ENCODE peak calls at places on chromosomes 5 and 9, in ten cellular contexts. One of them, this sample, is unnamed.

GRCh38 chr5:142008813-142009212 is 4.0 kb downstream of the GNPDA1 start:
- DNase-seq in dorsolateral prefrontal cortex: no peak
- DNase-seq in lung: no peak
- DNase-seq in heart right ventricle: no peak
- DNase-seq in colonic mucosa: no peak
- DNase-seq in AG10803: no peak
- DNase-seq in coronary artery: no peak
- DNase-seq in pancreas: no peak
- DNase-seq in cardiac fibroblast: no peak
- DNase-seq in thoracic aorta: no peak
- DNase-seq in this sample: no peak

GRCh38 chr9:26463841-26464240 is 428.8 kb downstream of the CAAP1 start:
- DNase-seq in cardiac fibroblast: no peak
- DNase-seq in dorsolateral prefrontal cortex: no peak
- DNase-seq in coronary artery: no peak
- DNase-seq in thoracic aorta: no peak
- DNase-seq in pancreas: no peak
- DNase-seq in heart right ventricle: no peak
- DNase-seq in colonic mucosa: no peak
- DNase-seq in lung: no peak
- DNase-seq in AG10803: no peak
- DNase-seq in this sample: no peak

GRCh38 chr5:99694884-99695283 is 766.1 kb upstream of the CHD1 start:
- DNase-seq in thoracic aorta: no peak
- DNase-seq in coronary artery: no peak
- DNase-seq in pancreas: no peak
- DNase-seq in heart right ventricle: no peak
- DNase-seq in dorsolateral prefrontal cortex: no peak
- DNase-seq in lung: no peak
- DNase-seq in AG10803: no peak
- DNase-seq in cardiac fibroblast: no peak
- DNase-seq in colonic mucosa: no peak
- DNase-seq in this sample: no peak

GRCh38 chr9:2087500-2088313 is 72.6 kb downstream of the SMARCA2 start:
- DNase-seq in AG10803: peak; percentile 23
- DNase-seq in lung: no peak
- DNase-seq in pancreas: no peak
- DNase-seq in coronary artery: no peak
- DNase-seq in thoracic aorta: no peak
- DNase-seq in dorsolateral prefrontal cortex: no peak
- DNase-seq in cardiac fibroblast: peak; percentile 70
- DNase-seq in heart right ventricle: no peak
- DNase-seq in colonic mucosa: no peak
- DNase-seq in this sample: peak; percentile 59

GRCh38 chr5:439181-439580 is 3.8 kb upstream of the EXOC3 start:
- DNase-seq in colonic mucosa: no peak
- DNase-seq in cardiac fibroblast: no peak
- DNase-seq in dorsolateral prefrontal cortex: peak; percentile 13
- DNase-seq in AG10803: no peak
- DNase-seq in pancreas: no peak
- DNase-seq in lung: no peak
- DNase-seq in thoracic aorta: no peak
- DNase-seq in heart right ventricle: no peak
- DNase-seq in coronary artery: no peak
- DNase-seq in this sample: no peak

GRCh38 chr9:94899464-94900221 is 173.1 kb downstream of the AOPEP start:
- DNase-seq in dorsolateral prefrontal cortex: no peak
- DNase-seq in lung: no peak
- DNase-seq in pancreas: no peak
- DNase-seq in AG10803: no peak
- DNase-seq in heart right ventricle: peak; percentile 1
- DNase-seq in coronary artery: no peak
- DNase-seq in colonic mucosa: no peak
- DNase-seq in cardiac fibroblast: no peak
- DNase-seq in thoracic aorta: no peak
- DNase-seq in this sample: no peak

GRCh38 chr9:138099803-138100598 is 222.4 kb downstream of the CACNA1B start:
- DNase-seq in heart right ventricle: no peak
- DNase-seq in coronary artery: no peak
- DNase-seq in pancreas: no peak
- DNase-seq in colonic mucosa: peak; percentile 6
- DNase-seq in dorsolateral prefrontal cortex: no peak
- DNase-seq in lung: no peak
- DNase-seq in AG10803: no peak
- DNase-seq in cardiac fibroblast: no peak
- DNase-seq in thoracic aorta: no peak
- DNase-seq in this sample: no peak

GRCh38 chr9:12448246-12448645 is 244.9 kb upstream of the TYRP1 start:
- DNase-seq in thoracic aorta: no peak
- DNase-seq in lung: no peak
- DNase-seq in AG10803: no peak
- DNase-seq in colonic mucosa: no peak
- DNase-seq in heart right ventricle: no peak
- DNase-seq in dorsolateral prefrontal cortex: no peak
- DNase-seq in coronary artery: no peak
- DNase-seq in pancreas: no peak
- DNase-seq in cardiac fibroblast: no peak
- DNase-seq in this sample: no peak

GRCh38 chr9:33184947-33185346 is 17.8 kb upstream of the B4GALT1 start:
- DNase-seq in thoracic aorta: no peak
- DNase-seq in cardiac fibroblast: peak; percentile 64
- DNase-seq in heart right ventricle: no peak
- DNase-seq in lung: no peak
- DNase-seq in dorsolateral prefrontal cortex: no peak
- DNase-seq in coronary artery: no peak
- DNase-seq in pancreas: no peak
- DNase-seq in AG10803: no peak
- DNase-seq in colonic mucosa: peak; percentile 64
- DNase-seq in this sample: no peak

GRCh38 chr5:74212336-74212735 is 428.2 kb downstream of the ENC1 start:
- DNase-seq in heart right ventricle: no peak
- DNase-seq in lung: no peak
- DNase-seq in AG10803: no peak
- DNase-seq in pancreas: no peak
- DNase-seq in coronary artery: no peak
- DNase-seq in thoracic aorta: no peak
- DNase-seq in cardiac fibroblast: peak; percentile 52
- DNase-seq in dorsolateral prefrontal cortex: no peak
- DNase-seq in colonic mucosa: no peak
- DNase-seq in this sample: no peak

GRCh38 chr9:35882265-35882848 is 12.2 kb upstream of the OR13J1 start:
- DNase-seq in AG10803: peak; percentile 74
- DNase-seq in thoracic aorta: peak; percentile 46
- DNase-seq in coronary artery: no peak
- DNase-seq in colonic mucosa: peak; percentile 92
- DNase-seq in cardiac fibroblast: peak; percentile 82
- DNase-seq in pancreas: peak; percentile 84
- DNase-seq in heart right ventricle: peak; percentile 84
- DNase-seq in lung: peak; percentile 83
- DNase-seq in dorsolateral prefrontal cortex: peak; percentile 82
- DNase-seq in this sample: peak; percentile 76

GRCh38 chr5:135847976-135848375 is 13.5 kb downstream of the SLC25A48 start:
- DNase-seq in colonic mucosa: no peak
- DNase-seq in pancreas: no peak
- DNase-seq in cardiac fibroblast: no peak
- DNase-seq in dorsolateral prefrontal cortex: no peak
- DNase-seq in coronary artery: no peak
- DNase-seq in heart right ventricle: no peak
- DNase-seq in thoracic aorta: no peak
- DNase-seq in lung: no peak
- DNase-seq in AG10803: no peak
- DNase-seq in this sample: no peak

GRCh38 chr5:14204011-14204670 is 61.0 kb downstream of the TRIO start:
- DNase-seq in colonic mucosa: no peak
- DNase-seq in coronary artery: no peak
- DNase-seq in cardiac fibroblast: peak; percentile 28
- DNase-seq in lung: no peak
- DNase-seq in AG10803: no peak
- DNase-seq in heart right ventricle: no peak
- DNase-seq in thoracic aorta: no peak
- DNase-seq in pancreas: no peak
- DNase-seq in dorsolateral prefrontal cortex: no peak
- DNase-seq in this sample: no peak

GRCh38 chr5:170393235-170393634 is 4.1 kb upstream of the KCNMB1 start:
- DNase-seq in heart right ventricle: no peak
- DNase-seq in pancreas: no peak
- DNase-seq in AG10803: no peak
- DNase-seq in cardiac fibroblast: no peak
- DNase-seq in thoracic aorta: no peak
- DNase-seq in dorsolateral prefrontal cortex: no peak
- DNase-seq in coronary artery: no peak
- DNase-seq in colonic mucosa: no peak
- DNase-seq in lung: no peak
- DNase-seq in this sample: no peak

GRCh38 chr5:133303298-133303697 is 251.5 kb downstream of the HSPA4 start:
- DNase-seq in heart right ventricle: no peak
- DNase-seq in colonic mucosa: no peak
- DNase-seq in cardiac fibroblast: no peak
- DNase-seq in pancreas: no peak
- DNase-seq in coronary artery: no peak
- DNase-seq in thoracic aorta: no peak
- DNase-seq in AG10803: no peak
- DNase-seq in dorsolateral prefrontal cortex: no peak
- DNase-seq in lung: no peak
- DNase-seq in this sample: no peak
- TF ChIP-seq CTCF in heart right ventricle: no peak
- TF ChIP-seq CTCF in colonic mucosa: no peak
- TF ChIP-seq CTCF in cardiac fibroblast: no peak
- TF ChIP-seq CTCF in pancreas: no peak
- TF ChIP-seq CTCF in coronary artery: no peak
- TF ChIP-seq CTCF in thoracic aorta: no peak
- TF ChIP-seq CTCF in AG10803: no peak
- TF ChIP-seq CTCF in dorsolateral prefrontal cortex: no peak
- TF ChIP-seq CTCF in lung: no peak
- TF ChIP-seq CTCF in this sample: no peak

GRCh38 chr5:36759117-36759516 is 117.5 kb upstream of the NIPBL start:
- DNase-seq in colonic mucosa: no peak
- DNase-seq in cardiac fibroblast: no peak
- DNase-seq in thoracic aorta: no peak
- DNase-seq in heart right ventricle: no peak
- DNase-seq in lung: no peak
- DNase-seq in dorsolateral prefrontal cortex: no peak
- DNase-seq in coronary artery: no peak
- DNase-seq in AG10803: no peak
- DNase-seq in pancreas: no peak
- DNase-seq in this sample: no peak
- H3K4me3 ChIP-seq in colonic mucosa: no peak overlapping the region
- H3K4me3 ChIP-seq in cardiac fibroblast: no peak overlapping the region
- H3K4me3 ChIP-seq in thoracic aorta: no peak overlapping the region
- H3K4me3 ChIP-seq in heart right ventricle: no peak overlapping the region
- H3K4me3 ChIP-seq in lung: no peak overlapping the region
- H3K4me3 ChIP-seq in dorsolateral prefrontal cortex: no peak overlapping the region
- H3K4me3 ChIP-seq in coronary artery: no peak overlapping the region
- H3K4me3 ChIP-seq in AG10803: no peak overlapping the region
- H3K4me3 ChIP-seq in pancreas: no peak overlapping the region
- H3K4me3 ChIP-seq in this sample: no peak overlapping the region

GRCh38 chr5:157267766-157268480 is 2.0 kb downstream of the CYFIP2 start:
- DNase-seq in coronary artery: no peak
- DNase-seq in AG10803: no peak
- DNase-seq in colonic mucosa: no peak
- DNase-seq in lung: no peak
- DNase-seq in pancreas: no peak
- DNase-seq in heart right ventricle: peak; percentile 33
- DNase-seq in dorsolateral prefrontal cortex: no peak
- DNase-seq in cardiac fibroblast: no peak
- DNase-seq in thoracic aorta: no peak
- DNase-seq in this sample: no peak
- TF ChIP-seq CTCF in coronary artery: no peak
- TF ChIP-seq CTCF in AG10803: no peak
- TF ChIP-seq CTCF in colonic mucosa: no peak
- TF ChIP-seq CTCF in lung: no peak
- TF ChIP-seq CTCF in pancreas: no peak
- TF ChIP-seq CTCF in heart right ventricle: peak; percentile 25
- TF ChIP-seq CTCF in dorsolateral prefrontal cortex: no peak
- TF ChIP-seq CTCF in cardiac fibroblast: no peak
- TF ChIP-seq CTCF in thoracic aorta: no peak
- TF ChIP-seq CTCF in this sample: no peak

GRCh38 chr5:156655732-156656131 is 194.4 kb upstream of the PPP1R2B start:
- DNase-seq in cardiac fibroblast: no peak
- DNase-seq in coronary artery: no peak
- DNase-seq in heart right ventricle: no peak
- DNase-seq in dorsolateral prefrontal cortex: no peak
- DNase-seq in colonic mucosa: no peak
- DNase-seq in pancreas: no peak
- DNase-seq in lung: no peak
- DNase-seq in thoracic aorta: no peak
- DNase-seq in AG10803: no peak
- DNase-seq in this sample: no peak
- H3K4me3 ChIP-seq in cardiac fibroblast: no peak overlapping the region
- H3K4me3 ChIP-seq in coronary artery: no peak overlapping the region
- H3K4me3 ChIP-seq in heart right ventricle: no peak overlapping the region
- H3K4me3 ChIP-seq in dorsolateral prefrontal cortex: no peak overlapping the region
- H3K4me3 ChIP-seq in colonic mucosa: no peak overlapping the region
- H3K4me3 ChIP-seq in pancreas: no peak overlapping the region
- H3K4me3 ChIP-seq in lung: no peak overlapping the region
- H3K4me3 ChIP-seq in thoracic aorta: no peak overlapping the region
- H3K4me3 ChIP-seq in AG10803: no peak overlapping the region
- H3K4me3 ChIP-seq in this sample: no peak overlapping the region

DNA sequence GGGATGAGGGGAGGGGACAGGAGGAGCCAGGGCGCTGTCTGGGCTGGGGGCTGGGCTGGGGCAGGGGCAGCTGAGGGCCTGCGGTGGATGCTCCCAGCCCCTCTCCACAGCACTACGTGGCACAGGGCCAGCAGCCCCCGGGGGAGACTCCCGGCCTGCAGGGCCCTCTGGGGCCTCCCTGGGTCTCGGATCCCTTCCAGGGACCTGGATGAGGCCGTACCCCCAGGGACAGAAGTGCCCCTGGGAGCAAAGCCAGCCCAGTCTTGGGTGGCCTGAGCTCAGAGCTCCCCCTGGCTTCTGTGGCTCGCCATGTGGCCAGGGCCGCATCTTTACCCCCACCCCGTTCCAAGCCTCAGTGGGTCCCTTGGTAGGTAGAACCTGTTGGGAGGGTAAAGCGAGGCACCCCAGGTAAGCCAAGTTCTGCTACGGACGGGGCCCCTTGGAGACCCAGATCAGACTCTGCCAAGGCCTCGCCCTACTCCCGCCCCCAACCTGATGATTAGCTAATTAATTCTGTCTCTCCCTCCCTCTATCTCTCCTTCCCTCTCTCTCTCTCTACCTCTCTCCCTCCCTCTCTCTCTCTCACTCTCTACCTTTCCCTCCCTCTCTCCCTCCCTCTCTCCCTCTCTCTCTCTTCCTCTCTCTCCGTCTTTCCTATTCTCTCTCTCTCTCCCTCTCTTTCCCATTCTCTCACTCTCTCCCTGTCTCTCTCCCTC is 24.3 kb downstream of the KCNT1 start:
- DNase-seq in pancreas: no peak
- DNase-seq in AG10803: no peak
- DNase-seq in coronary artery: no peak
- DNase-seq in colonic mucosa: no peak
- DNase-seq in cardiac fibroblast: no peak
- DNase-seq in lung: no peak
- DNase-seq in dorsolateral prefrontal cortex: no peak
- DNase-seq in heart right ventricle: no peak
- DNase-seq in thoracic aorta: no peak
- DNase-seq in this sample: no peak
- TF ChIP-seq CTCF in pancreas: no peak
- TF ChIP-seq CTCF in AG10803: no peak
- TF ChIP-seq CTCF in coronary artery: no peak
- TF ChIP-seq CTCF in colonic mucosa: no peak
- TF ChIP-seq CTCF in cardiac fibroblast: no peak
- TF ChIP-seq CTCF in lung: no peak
- TF ChIP-seq CTCF in dorsolateral prefrontal cortex: no peak
- TF ChIP-seq CTCF in heart right ventricle: no peak
- TF ChIP-seq CTCF in thoracic aorta: no peak
- TF ChIP-seq CTCF in this sample: no peak

GRCh38 chr9:14347408-14348224 is 33.7 kb upstream of the NFIB start:
- DNase-seq in thoracic aorta: no peak
- DNase-seq in coronary artery: peak; percentile 82
- DNase-seq in heart right ventricle: peak; percentile 67
- DNase-seq in colonic mucosa: peak; percentile 46
- DNase-seq in pancreas: peak; percentile 39
- DNase-seq in lung: no peak
- DNase-seq in dorsolateral prefrontal cortex: no peak
- DNase-seq in AG10803: peak; percentile 3
- DNase-seq in cardiac fibroblast: peak; percentile 62
- DNase-seq in this sample: peak; percentile 50
- H3K4me3 ChIP-seq in thoracic aorta: peak overlapping the region; percentile 83
- H3K4me3 ChIP-seq in coronary artery: peak overlapping the region; percentile 74
- H3K4me3 ChIP-seq in heart right ventricle: peak overlapping the region; percentile 43
- H3K4me3 ChIP-seq in colonic mucosa: peak overlapping the region; percentile 30
- H3K4me3 ChIP-seq in pancreas: peak overlapping the region; percentile 29
- H3K4me3 ChIP-seq in lung: peak overlapping the region; percentile 43
- H3K4me3 ChIP-seq in dorsolateral prefrontal cortex: peak overlapping the region; percentile 67
- H3K4me3 ChIP-seq in AG10803: no peak overlapping the region
- H3K4me3 ChIP-seq in cardiac fibroblast: peak overlapping the region; percentile 33
- H3K4me3 ChIP-seq in this sample: peak overlapping the region; percentile 34